ENCODE peak calls at places on chromosomes 2 and 18, in four cellular contexts. One of them, this sample, is unnamed.

GRCh38 chr2:39550701-39551285 is 113.7 kb upstream of the MAP4K3 start:
- DNase-seq in A549: no peak
- DNase-seq in sigmoid colon: no peak
- DNase-seq in ovary: no peak
- DNase-seq in this sample: no peak

GRCh38 chr2:2046497-2046896 is 284.6 kb downstream of the MYT1L start:
- DNase-seq in A549: no peak
- DNase-seq in ovary: no peak
- DNase-seq in sigmoid colon: no peak
- DNase-seq in this sample: no peak

GRCh38 chr2:36358317-36358659 is 2.7 kb downstream of the CRIM1 start:
- DNase-seq in sigmoid colon: no peak
- DNase-seq in A549: no peak
- DNase-seq in ovary: no peak
- DNase-seq in this sample: no peak

GRCh38 chr2:24721470-24721869 is 71.7 kb downstream of the PTRHD1 start:
- DNase-seq in A549: no peak
- DNase-seq in sigmoid colon: peak
- DNase-seq in ovary: peak
- DNase-seq in this sample: peak

GRCh38 chr2:120317916-120318315 is 28.0 kb upstream of the INHBB start:
- DNase-seq in ovary: no peak
- DNase-seq in sigmoid colon: no peak
- DNase-seq in A549: no peak
- DNase-seq in this sample: no peak

GRCh38 chr2:183038341-183039300 is at the start of gene NCKAP1:
- DNase-seq in A549: peak
- DNase-seq in ovary: peak
- DNase-seq in sigmoid colon: peak
- DNase-seq in this sample: peak

GRCh38 chr2:27136751-27137150 is 2.3 kb upstream of the PREB start:
- DNase-seq in A549: no peak
- DNase-seq in sigmoid colon: no peak
- DNase-seq in ovary: no peak
- DNase-seq in this sample: no peak

GRCh38 chr2:28610583-28611201 is 114.8 kb downstream of the PLB1 start:
- DNase-seq in ovary: no peak
- DNase-seq in sigmoid colon: no peak
- DNase-seq in A549: peak
- DNase-seq in this sample: peak

GRCh38 chr2:234304945-234305344 is 191.9 kb downstream of the ARL4C start:
- DNase-seq in A549: peak
- DNase-seq in ovary: no peak
- DNase-seq in sigmoid colon: no peak
- DNase-seq in this sample: no peak

GRCh38 chr18:23077493-23078256 is 57.6 kb upstream of the CABLES1 start:
- DNase-seq in A549: peak
- DNase-seq in ovary: no peak
- DNase-seq in sigmoid colon: no peak
- DNase-seq in this sample: peak
- TF ChIP-seq CTCF in A549: peak
- TF ChIP-seq CTCF in ovary: no peak
- TF ChIP-seq CTCF in sigmoid colon: no peak
- TF ChIP-seq CTCF in this sample: peak

DNA sequence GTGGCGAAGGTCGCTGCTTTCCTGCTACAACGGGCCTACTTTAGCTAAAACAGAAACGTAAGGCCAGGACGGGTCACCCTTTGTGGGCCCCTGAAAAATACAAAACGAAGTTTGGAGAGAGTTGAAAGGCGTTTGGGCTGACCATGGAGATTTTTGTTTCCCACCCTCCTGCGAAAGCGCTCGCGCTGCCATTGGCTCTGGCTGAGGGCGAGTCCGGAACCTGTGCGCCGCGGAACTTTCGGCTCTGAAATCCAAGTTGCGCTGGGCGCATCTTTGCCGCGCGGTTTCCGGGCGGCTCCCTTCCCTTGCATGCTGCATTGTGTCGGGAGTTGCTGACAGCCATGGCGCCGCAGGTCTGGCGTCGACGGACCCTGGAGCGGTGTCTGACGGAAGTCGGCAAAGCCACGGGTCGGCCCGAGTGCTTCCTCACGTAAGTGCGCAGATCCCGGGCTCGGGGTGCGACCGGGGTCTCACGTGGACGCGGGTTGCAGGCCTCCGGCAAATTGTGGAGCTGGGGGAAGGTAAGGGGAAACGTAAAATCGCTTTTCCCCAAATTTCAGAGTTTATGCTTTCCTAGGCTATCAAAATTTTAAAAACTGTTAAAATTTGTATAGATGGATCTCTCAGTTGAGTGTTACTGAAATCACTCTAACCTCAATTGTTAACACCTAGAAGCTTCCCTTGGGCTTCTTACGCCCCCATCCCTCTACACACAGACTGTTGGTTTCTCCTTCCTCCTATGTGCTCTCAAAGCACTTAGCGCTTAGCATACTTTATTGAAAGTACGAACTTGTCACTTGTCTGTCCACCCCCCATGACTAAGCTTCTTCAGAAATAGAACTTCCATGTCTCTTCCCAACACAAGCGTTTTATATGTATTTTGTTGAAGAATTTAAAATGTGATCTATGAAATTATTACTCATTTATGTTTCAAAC is at the start of gene MPHOSPH10:
- DNase-seq in A549: peak
- DNase-seq in ovary: peak
- DNase-seq in sigmoid colon: peak
- DNase-seq in this sample: peak
- TF ChIP-seq EP300 in A549: no peak
- TF ChIP-seq EP300 in ovary: no peak
- TF ChIP-seq EP300 in sigmoid colon: no peak
- TF ChIP-seq EP300 in this sample: no peak

GRCh38 chr2:176830362-176830761 is 382.2 kb upstream of the HNRNPA3 start:
- DNase-seq in sigmoid colon: no peak
- DNase-seq in ovary: no peak
- DNase-seq in A549: peak
- DNase-seq in this sample: no peak
- TF ChIP-seq CTCF in sigmoid colon: no peak
- TF ChIP-seq CTCF in ovary: no peak
- TF ChIP-seq CTCF in A549: no peak
- TF ChIP-seq CTCF in this sample: no peak

GRCh38 chr2:127386764-127387654 is 766 bp downstream of the MAP3K2 start:
- DNase-seq in A549: peak
- DNase-seq in sigmoid colon: peak
- DNase-seq in ovary: peak
- DNase-seq in this sample: peak

GRCh38 chr2:127389778-127390435 is 2.1 kb upstream of the MAP3K2 start:
- DNase-seq in A549: no peak
- DNase-seq in sigmoid colon: no peak
- DNase-seq in ovary: no peak
- DNase-seq in this sample: no peak

GRCh38 chr2:127386246-127386645 is 1.5 kb downstream of the MAP3K2 start:
- DNase-seq in sigmoid colon: no peak
- DNase-seq in A549: no peak
- DNase-seq in ovary: no peak
- DNase-seq in this sample: no peak

GRCh38 chr2:127388423-127389164 is 819 bp upstream of the MAP3K2 start:
- DNase-seq in sigmoid colon: no peak
- DNase-seq in ovary: peak
- DNase-seq in A549: no peak
- DNase-seq in this sample: no peak

GRCh38 chr2:127387655-127388422 is at the start of gene MAP3K2:
- DNase-seq in A549: peak
- DNase-seq in sigmoid colon: peak
- DNase-seq in ovary: peak
- DNase-seq in this sample: peak
- TF ChIP-seq EP300 in A549: no peak
- TF ChIP-seq EP300 in sigmoid colon: peak
- TF ChIP-seq EP300 in ovary: peak
- TF ChIP-seq EP300 in this sample: no peak

DNA sequence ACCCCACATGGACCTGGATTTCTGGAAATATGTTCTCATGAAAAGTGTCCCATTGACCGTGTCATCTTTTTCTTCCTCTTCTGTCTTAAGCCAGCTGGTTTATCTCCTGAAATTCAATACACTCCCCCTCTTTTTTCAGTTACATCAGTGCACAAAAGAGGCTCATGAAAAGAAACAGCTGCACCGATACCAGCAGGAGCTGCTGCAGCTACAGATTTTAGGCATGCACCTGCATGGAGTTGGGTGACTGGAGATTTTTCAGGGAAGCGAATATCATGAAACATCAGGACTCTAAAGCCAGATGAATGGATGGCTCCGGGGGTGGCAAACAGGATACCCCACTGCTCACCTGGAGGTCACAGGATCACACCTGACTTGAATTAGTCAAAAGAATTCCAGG is 117.3 kb downstream of the SLC4A3 start:
- DNase-seq in sigmoid colon: no peak
- DNase-seq in A549: no peak
- DNase-seq in ovary: no peak
- DNase-seq in this sample: no peak
- TF ChIP-seq CTCF in sigmoid colon: no peak
- TF ChIP-seq CTCF in A549: no peak
- TF ChIP-seq CTCF in ovary: no peak
- TF ChIP-seq CTCF in this sample: no peak

GRCh38 chr2:240991378-240992263 is 6.8 kb upstream of the SNED1 start:
- DNase-seq in A549: peak
- DNase-seq in ovary: peak
- DNase-seq in sigmoid colon: peak
- DNase-seq in this sample: peak
- TF ChIP-seq EP300 in A549: no peak
- TF ChIP-seq EP300 in ovary: peak
- TF ChIP-seq EP300 in sigmoid colon: peak
- TF ChIP-seq EP300 in this sample: peak

DNA sequence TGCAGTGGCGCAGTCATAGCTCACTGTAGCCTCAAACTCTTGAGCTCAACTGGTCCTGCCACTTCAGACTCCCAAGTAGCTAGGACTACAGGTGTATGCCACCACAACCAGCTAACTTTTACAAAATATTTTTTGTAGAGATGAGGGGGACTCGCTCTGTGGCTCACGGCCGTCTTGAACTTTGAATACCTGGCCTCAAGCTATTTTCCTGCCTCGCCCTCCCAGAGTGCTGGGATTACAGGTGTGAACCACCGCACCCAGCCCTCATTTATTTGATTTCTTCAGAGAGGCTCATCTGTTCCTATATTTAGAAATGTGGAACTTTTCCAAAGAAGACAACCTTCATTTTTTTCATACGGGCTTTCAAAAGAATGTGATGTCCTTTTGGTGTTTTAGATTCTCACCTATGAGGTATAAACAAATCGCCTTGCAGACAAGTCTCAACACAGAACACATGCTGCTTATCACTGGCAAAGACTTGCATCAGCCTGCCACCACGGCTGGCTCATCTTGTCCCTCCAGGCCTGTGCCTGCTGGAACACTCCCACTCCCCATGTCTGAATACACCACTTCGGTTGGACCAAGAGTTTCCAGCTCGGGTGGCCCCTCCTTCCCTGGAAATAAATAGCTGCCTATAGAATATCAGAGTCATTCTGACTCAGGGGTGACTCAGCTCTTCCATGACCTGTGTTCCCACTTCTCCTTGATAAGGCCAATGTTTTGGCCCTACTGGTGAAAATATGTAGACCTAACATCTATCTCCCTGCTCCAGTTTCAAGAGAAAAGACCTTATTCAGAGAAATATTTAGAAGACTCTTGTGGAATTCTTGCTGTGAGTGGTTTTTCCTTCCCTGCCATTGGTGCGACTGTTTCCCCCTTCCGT is 202.6 kb downstream of the TGIF1 start:
- DNase-seq in sigmoid colon: no peak
- DNase-seq in ovary: peak
- DNase-seq in A549: peak
- DNase-seq in this sample: peak
- TF ChIP-seq CTCF in sigmoid colon: no peak
- TF ChIP-seq CTCF in ovary: no peak
- TF ChIP-seq CTCF in A549: no peak
- TF ChIP-seq CTCF in this sample: no peak

DNA sequence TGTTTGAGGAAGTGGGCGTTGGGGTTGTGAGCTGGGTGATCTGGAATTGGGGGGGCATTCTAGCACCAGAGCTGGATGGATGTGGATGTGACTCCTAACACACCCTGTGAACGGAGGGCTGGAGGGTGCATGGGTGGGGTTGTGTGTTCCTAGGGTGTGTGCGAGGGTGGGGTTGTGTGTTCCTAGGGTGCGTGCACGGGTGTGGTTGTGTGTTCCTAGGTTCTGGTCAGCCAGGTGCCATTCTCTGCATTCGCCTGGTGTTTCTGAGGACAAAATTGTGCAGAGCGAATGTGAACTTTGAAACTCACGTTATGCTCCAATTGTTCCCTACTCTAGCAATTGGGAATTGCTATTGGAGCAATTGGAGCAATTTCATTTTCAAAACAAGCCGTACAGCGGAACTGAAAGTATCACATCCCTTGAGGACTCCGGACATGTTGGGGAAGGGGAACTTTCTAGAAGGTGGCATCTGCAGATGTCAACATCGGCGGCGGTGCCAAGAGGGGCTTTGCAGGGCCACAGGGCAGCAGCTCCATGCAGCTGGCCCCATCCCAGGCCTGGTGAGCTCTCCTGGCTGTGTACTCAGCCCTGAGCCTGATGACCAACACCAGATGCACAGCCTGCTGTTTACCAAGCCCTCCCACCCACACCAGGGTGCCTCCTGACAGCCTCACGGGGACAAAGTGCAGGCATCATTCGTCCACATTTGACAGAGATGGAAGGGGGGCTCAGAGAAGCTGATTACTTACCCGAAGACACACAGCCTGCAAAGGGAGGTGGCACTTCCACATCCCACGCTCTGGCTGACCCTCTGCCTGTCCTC is 69.4 kb upstream of the ASAP2 start:
- DNase-seq in A549: no peak
- DNase-seq in sigmoid colon: peak
- DNase-seq in ovary: no peak
- DNase-seq in this sample: peak
- TF ChIP-seq EP300 in A549: no peak
- TF ChIP-seq EP300 in sigmoid colon: no peak
- TF ChIP-seq EP300 in ovary: no peak
- TF ChIP-seq EP300 in this sample: no peak

GRCh38 chr2:163682695-163683094 is 53.1 kb downstream of the FIGN start:
- DNase-seq in ovary: no peak
- DNase-seq in A549: peak
- DNase-seq in sigmoid colon: no peak
- DNase-seq in this sample: no peak
- TF ChIP-seq CTCF in ovary: no peak
- TF ChIP-seq CTCF in A549: no peak
- TF ChIP-seq CTCF in sigmoid colon: no peak
- TF ChIP-seq CTCF in this sample: no peak

DNA sequence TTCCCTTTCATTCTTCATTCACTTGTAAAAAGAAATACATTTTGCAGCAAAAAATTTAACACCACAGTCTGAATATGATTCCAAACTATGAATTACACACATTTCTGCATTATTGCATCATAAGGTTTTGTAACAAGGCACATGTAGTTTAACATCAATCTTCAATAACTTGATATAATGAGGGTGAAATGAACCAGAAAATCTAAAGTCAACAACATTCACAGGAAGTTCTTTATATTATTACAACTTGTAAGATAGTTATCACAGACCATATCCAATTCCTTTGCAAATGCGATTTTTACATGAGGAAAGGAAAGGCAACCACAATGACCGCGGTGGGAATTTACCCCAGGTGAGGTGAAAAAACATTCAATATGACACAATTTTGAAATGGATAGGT is 213.3 kb downstream of the NAPG start:
- DNase-seq in sigmoid colon: no peak
- DNase-seq in ovary: no peak
- DNase-seq in A549: no peak
- DNase-seq in this sample: no peak
- TF ChIP-seq EP300 in sigmoid colon: no peak
- TF ChIP-seq EP300 in ovary: no peak
- TF ChIP-seq EP300 in A549: no peak
- TF ChIP-seq EP300 in this sample: no peak